ENCODE peak calls at places on chromosome X, in seven cellular contexts. D is uterus, H is iris pigment epithelial cell, T is T-helper 1 cell, R is fibroblast of pulmonary artery, E is ELF-1, P is NCI-H748 treated with DMSO at 0.1 percent for 48 hours. Z is an unnamed sample.

GRCh38 chrX:38312436-38312835 is 14.9 kb downstream of the RPGR start:
- DNase-seq in D (no peak), H (peak), T (no peak), R (peak), E (no peak), P (no peak), Z (no peak)

GRCh38 chrX:734411-734810 is 103.8 kb downstream of the SHOX start:
- DNase-seq in D (no peak), H (no peak), T (no peak), R (no peak), E (no peak), P (no peak), Z (no peak)

GRCh38 chrX:110852180-110852579 is 56.6 kb upstream of the CHRDL1 start:
- DNase-seq in D (no peak), H (peak), T (peak), R (peak), E (peak), P (peak), Z (no peak)

GRCh38 chrX:33183366-33183765 is 28.0 kb downstream of the DMD start:
- DNase-seq in D (peak), H (peak), T (no peak), R (peak), E (peak), P (no peak), Z (no peak)

GRCh38 chrX:109268340-109268739 is 213.5 kb downstream of the GUCY2F start:
- DNase-seq in D (no peak), H (no peak), T (no peak), R (no peak), E (peak), P (no peak), Z (no peak)

GRCh38 chrX:13598877-13599276 is 29.5 kb downstream of the EGFL6 start:
- DNase-seq in D (no peak), H (peak), T (no peak), R (peak), E (no peak), P (no peak), Z (no peak)

GRCh38 chrX:109822861-109823260 is 89.8 kb upstream of the ACSL4 start:
- DNase-seq in D (no peak), H (no peak), T (no peak), R (peak), E (no peak), P (no peak), Z (no peak)

GRCh38 chrX:49040376-49040955 is 2.7 kb downstream of the TFE3 start:
- DNase-seq in D (no peak), H (peak), T (no peak), R (peak), E (no peak), P (no peak), Z (no peak)

GRCh38 chrX:47446431-47446830 is 36.6 kb downstream of the ZNF41 start:
- DNase-seq in D (no peak), H (no peak), T (no peak), R (no peak), E (no peak), P (no peak), Z (no peak)

GRCh38 chrX:154411981-154412340 is 622 bp downstream of the TAFAZZIN start:
- DNase-seq in D (peak), H (peak), T (peak), R (peak), E (peak), P (peak), Z (no peak)

GRCh38 chrX:100587846-100588245 is 3.1 kb downstream of the TNMD start:
- DNase-seq in D (no peak), H (no peak), T (no peak), R (no peak), E (no peak), P (no peak), Z (no peak)

GRCh38 chrX:3712870-3713224 is 602 bp downstream of the PRKX start:
- DNase-seq in D (no peak), H (no peak), T (peak), R (no peak), E (no peak), P (no peak), Z (no peak)

GRCh38 chrX:69556094-69557011 is 52.2 kb downstream of the NALF2 start:
- DNase-seq in D (peak), H (peak), T (no peak), R (peak), E (peak), P (no peak), Z (no peak)

GRCh38 chrX:109987884-109988283 is 15.0 kb upstream of the TMEM164 start:
- DNase-seq in D (peak), H (no peak), T (no peak), R (peak), E (no peak), P (no peak), Z (no peak)

GRCh38 chrX:65679071-65679540 is 11.7 kb downstream of the MSN start:
- DNase-seq in D (no peak), H (peak), T (no peak), R (peak), E (no peak), P (no peak), Z (no peak)

GRCh38 chrX:47093248-47093647 is 15.0 kb downstream of the RGN start:
- DNase-seq in D (no peak), H (peak), T (peak), R (peak), E (no peak), P (peak), Z (no peak)

GRCh38 chrX:27966955-27967354 is 14.3 kb downstream of the DCAF8L1 start:
- DNase-seq in D (no peak), H (peak), T (no peak), R (peak), E (no peak), P (no peak), Z (no peak)

GRCh38 chrX:116204947-116205346 is 34.4 kb downstream of the AGTR2 start:
- DNase-seq in D (no peak), H (peak), T (no peak), R (peak), E (peak), P (peak), Z (no peak)

GRCh38 chrX:15820106-15821073 is 30.1 kb downstream of the ZRSR2 start:
- DNase-seq in D (no peak), H (no peak), T (no peak), R (no peak), E (no peak), P (no peak), Z (no peak)

GRCh38 chrX:84729809-84730208 is 227.6 kb upstream of the HDX start:
- DNase-seq in D (no peak), H (peak), T (peak), R (peak), E (peak), P (peak), Z (no peak)

GRCh38 chrX:9538544-9539045 is 73.7 kb downstream of the TBL1X start:
- DNase-seq in D (no peak), H (peak), T (no peak), R (no peak), E (no peak), P (no peak), Z (no peak)

GRCh38 chrX:136731798-136732197 is 48.9 kb downstream of the ARHGEF6 start:
- DNase-seq in D (no peak), H (no peak), T (no peak), R (no peak), E (no peak), P (no peak), Z (no peak)

GRCh38 chrX:38929966-38930421 is 128.7 kb downstream of the MID1IP1 start:
- DNase-seq in D (no peak), H (peak), T (no peak), R (peak), E (no peak), P (no peak), Z (no peak)

GRCh38 chrX:39874202-39874816 is 223.4 kb downstream of the BCOR start:
- DNase-seq in D (no peak), H (no peak), T (peak), R (no peak), E (no peak), P (no peak), Z (no peak)

GRCh38 chrX:119698835-119699234 is 5.9 kb upstream of the SEPTIN6 start:
- DNase-seq in D (no peak), H (peak), T (peak), R (peak), E (peak), P (peak), Z (no peak)

GRCh38 chrX:74419861-74420193 is 1.5 kb upstream of the SLC16A2 start:
- DNase-seq in D (peak), H (no peak), T (no peak), R (no peak), E (peak), P (peak), Z (no peak)

GRCh38 chrX:141220342-141221008 is 21.8 kb downstream of the SPANXC start:
- DNase-seq in D (no peak), H (peak), T (no peak), R (peak), E (no peak), P (no peak), Z (no peak)

Z was measured in occipital lobe.